ENCODE peak calls at places on chromosomes 1 and 21, in six cellular contexts. One of them, this sample, is unnamed.
A peak's percentile ranks its signal among the peaks of the same experiment; 100 is the strongest.

GRCh38 chr1:193558491-193559028 is 372.1 kb upstream of the B3GALT2 start:
- DNase-seq in kidney glomerular epithelial cell: peak; percentile 36
- DNase-seq in cardiac muscle cell: peak; percentile 90
- DNase-seq in kidney epithelial cell: peak; percentile 65
- DNase-seq in pulmonary artery endothelial cell: peak; percentile 50
- DNase-seq in astrocyte of the spinal cord: peak; percentile 96
- DNase-seq in this sample: no peak

GRCh38 chr21:26169611-26170470 is 729 bp downstream of the APP start:
- DNase-seq in kidney glomerular epithelial cell: peak; percentile 54
- DNase-seq in cardiac muscle cell: peak; percentile 78
- DNase-seq in kidney epithelial cell: no peak
- DNase-seq in pulmonary artery endothelial cell: no peak
- DNase-seq in astrocyte of the spinal cord: peak; percentile 73
- DNase-seq in this sample: peak; percentile 77

GRCh38 chr1:27348861-27349783 is 7.3 kb downstream of the SYTL1 start:
- DNase-seq in kidney glomerular epithelial cell: peak; percentile 12
- DNase-seq in cardiac muscle cell: peak; percentile 31
- DNase-seq in kidney epithelial cell: no peak
- DNase-seq in pulmonary artery endothelial cell: no peak
- DNase-seq in astrocyte of the spinal cord: peak; percentile 41
- DNase-seq in this sample: peak; percentile 84

GRCh38 chr1:54118704-54119103 is 34.1 kb downstream of the CDCP2 start:
- DNase-seq in kidney glomerular epithelial cell: peak; percentile 83
- DNase-seq in cardiac muscle cell: peak; percentile 16
- DNase-seq in kidney epithelial cell: peak; percentile 73
- DNase-seq in pulmonary artery endothelial cell: no peak
- DNase-seq in astrocyte of the spinal cord: peak; percentile 76
- DNase-seq in this sample: no peak

GRCh38 chr1:119703666-119704450 is 7.9 kb upstream of the PHGDH start:
- DNase-seq in kidney glomerular epithelial cell: no peak
- DNase-seq in cardiac muscle cell: no peak
- DNase-seq in kidney epithelial cell: no peak
- DNase-seq in pulmonary artery endothelial cell: no peak
- DNase-seq in astrocyte of the spinal cord: no peak
- DNase-seq in this sample: no peak

GRCh38 chr21:31173881-31174555 is 135.7 kb upstream of the KRTAP19-8 start:
- DNase-seq in kidney glomerular epithelial cell: no peak
- DNase-seq in cardiac muscle cell: peak; percentile 49
- DNase-seq in kidney epithelial cell: no peak
- DNase-seq in pulmonary artery endothelial cell: peak; percentile 4
- DNase-seq in astrocyte of the spinal cord: no peak
- DNase-seq in this sample: no peak

GRCh38 chr1:231695439-231696255 is 69.1 kb downstream of the DISC1 start:
- DNase-seq in kidney glomerular epithelial cell: no peak
- DNase-seq in cardiac muscle cell: peak; percentile 53
- DNase-seq in kidney epithelial cell: no peak
- DNase-seq in pulmonary artery endothelial cell: no peak
- DNase-seq in astrocyte of the spinal cord: peak; percentile 19
- DNase-seq in this sample: no peak

GRCh38 chr1:95953668-95954067 is 719.7 kb downstream of the RWDD3 start:
- DNase-seq in kidney glomerular epithelial cell: no peak
- DNase-seq in cardiac muscle cell: no peak
- DNase-seq in kidney epithelial cell: no peak
- DNase-seq in pulmonary artery endothelial cell: no peak
- DNase-seq in astrocyte of the spinal cord: no peak
- DNase-seq in this sample: no peak

GRCh38 chr1:245475116-245475515 is 320.3 kb downstream of the KIF26B start:
- DNase-seq in kidney glomerular epithelial cell: no peak
- DNase-seq in cardiac muscle cell: peak; percentile 32
- DNase-seq in kidney epithelial cell: no peak
- DNase-seq in pulmonary artery endothelial cell: no peak
- DNase-seq in astrocyte of the spinal cord: peak; percentile 37
- DNase-seq in this sample: no peak

GRCh38 chr1:205057808-205058575 is 15.0 kb downstream of the CNTN2 start:
- DNase-seq in kidney glomerular epithelial cell: no peak
- DNase-seq in cardiac muscle cell: no peak
- DNase-seq in kidney epithelial cell: no peak
- DNase-seq in pulmonary artery endothelial cell: no peak
- DNase-seq in astrocyte of the spinal cord: no peak
- DNase-seq in this sample: no peak

This sample was measured in D341Med.